ENCODE peak calls at places on chromosomes 11 and 22, in four cellular contexts. One of them, this sample, is unnamed.

GRCh38 chr11:110711448-110711775 is 825 bp downstream of the ARHGAP20 start:
- DNase-seq in stomach: no peak
- DNase-seq in heart left ventricle: peak
- DNase-seq in lower leg skin: no peak
- DNase-seq in this sample: no peak

GRCh38 chr22:46159212-46159611 is 8.9 kb downstream of the PPARA start:
- DNase-seq in stomach: no peak
- DNase-seq in heart left ventricle: no peak
- DNase-seq in lower leg skin: no peak
- DNase-seq in this sample: no peak

GRCh38 chr11:16603890-16604783 is 134.3 kb upstream of the C11orf58 start:
- DNase-seq in lower leg skin: peak
- DNase-seq in stomach: peak
- DNase-seq in heart left ventricle: peak
- DNase-seq in this sample: peak

GRCh38 chr22:36009085-36009484 is 19.5 kb downstream of the RBFOX2 start:
- DNase-seq in lower leg skin: no peak
- DNase-seq in stomach: no peak
- DNase-seq in heart left ventricle: no peak
- DNase-seq in this sample: no peak

GRCh38 chr11:47391077-47391583 is 12.8 kb upstream of the SPI1 start:
- DNase-seq in heart left ventricle: peak
- DNase-seq in lower leg skin: no peak
- DNase-seq in stomach: no peak
- DNase-seq in this sample: no peak

GRCh38 chr22:22138915-22139314 is 105.7 kb upstream of the VPREB1 start:
- DNase-seq in lower leg skin: no peak
- DNase-seq in stomach: no peak
- DNase-seq in heart left ventricle: no peak
- DNase-seq in this sample: no peak

GRCh38 chr11:28110839-28111235 is 2.6 kb downstream of the METTL15 start:
- DNase-seq in heart left ventricle: no peak
- DNase-seq in stomach: no peak
- DNase-seq in lower leg skin: no peak
- DNase-seq in this sample: no peak

GRCh38 chr22:41922336-41922735 is 4.3 kb downstream of the TNFRSF13C start:
- DNase-seq in lower leg skin: no peak
- DNase-seq in stomach: no peak
- DNase-seq in heart left ventricle: no peak
- DNase-seq in this sample: no peak

GRCh38 chr11:100563541-100564280 is 123.4 kb upstream of the ARHGAP42 start:
- DNase-seq in lower leg skin: no peak
- DNase-seq in heart left ventricle: no peak
- DNase-seq in stomach: no peak
- DNase-seq in this sample: no peak

GRCh38 chr11:86275493-86276370 is 26.3 kb upstream of the HIKESHI start:
- DNase-seq in stomach: no peak
- DNase-seq in lower leg skin: no peak
- DNase-seq in heart left ventricle: no peak
- DNase-seq in this sample: no peak

GRCh38 chr22:32473388-32473952 is 1.1 kb upstream of the FBXO7 start:
- DNase-seq in stomach: no peak
- DNase-seq in lower leg skin: no peak
- DNase-seq in heart left ventricle: no peak
- DNase-seq in this sample: no peak

GRCh38 chr11:47981667-47982404 is 1.5 kb downstream of the PTPRJ start:
- DNase-seq in heart left ventricle: peak
- DNase-seq in lower leg skin: no peak
- DNase-seq in stomach: no peak
- DNase-seq in this sample: peak

GRCh38 chr11:329886-330253 is 9.2 kb upstream of the IFITM3 start:
- DNase-seq in heart left ventricle: no peak
- DNase-seq in lower leg skin: no peak
- DNase-seq in stomach: no peak
- DNase-seq in this sample: no peak

GRCh38 chr11:35013514-35014191 is 97.2 kb downstream of the PDHX start:
- DNase-seq in heart left ventricle: no peak
- DNase-seq in lower leg skin: no peak
- DNase-seq in stomach: no peak
- DNase-seq in this sample: no peak

GRCh38 chr11:131463609-131464008 is 93.2 kb downstream of the NTM start:
- DNase-seq in heart left ventricle: no peak
- DNase-seq in lower leg skin: no peak
- DNase-seq in stomach: no peak
- DNase-seq in this sample: no peak

GRCh38 chr22:36220457-36220921 is 18.8 kb downstream of the APOL2 start:
- DNase-seq in lower leg skin: peak
- DNase-seq in stomach: no peak
- DNase-seq in heart left ventricle: no peak
- DNase-seq in this sample: no peak

GRCh38 chr11:102546923-102547471 is 16.4 kb upstream of the MMP7 start:
- DNase-seq in stomach: no peak
- DNase-seq in lower leg skin: no peak
- DNase-seq in heart left ventricle: no peak
- DNase-seq in this sample: no peak

GRCh38 chr11:66851698-66852465 is 5.0 kb upstream of the LRFN4 start:
- DNase-seq in lower leg skin: no peak
- DNase-seq in stomach: no peak
- DNase-seq in heart left ventricle: peak
- DNase-seq in this sample: no peak

GRCh38 chr11:2808850-2809847 is 76.4 kb downstream of the CDKN1C start:
- DNase-seq in lower leg skin: peak
- DNase-seq in heart left ventricle: no peak
- DNase-seq in stomach: no peak
- DNase-seq in this sample: no peak

GRCh38 chr11:2806351-2807058 is 79.1 kb downstream of the CDKN1C start:
- DNase-seq in lower leg skin: peak
- DNase-seq in heart left ventricle: peak
- DNase-seq in stomach: peak
- DNase-seq in this sample: peak

GRCh38 chr11:2805388-2806057 is 80.1 kb downstream of the CDKN1C start:
- DNase-seq in stomach: peak
- DNase-seq in heart left ventricle: no peak
- DNase-seq in lower leg skin: peak
- DNase-seq in this sample: no peak

GRCh38 chr11:2807801-2808241 is 77.8 kb downstream of the CDKN1C start:
- DNase-seq in heart left ventricle: peak
- DNase-seq in lower leg skin: peak
- DNase-seq in stomach: peak
- DNase-seq in this sample: peak

GRCh38 chr11:2807276-2807681 is 78.3 kb downstream of the CDKN1C start:
- DNase-seq in lower leg skin: peak
- DNase-seq in heart left ventricle: peak
- DNase-seq in stomach: peak
- DNase-seq in this sample: peak
- TF ChIP-seq POLR2A in lower leg skin: no peak
- TF ChIP-seq POLR2A in heart left ventricle: no peak
- TF ChIP-seq POLR2A in stomach: no peak
- TF ChIP-seq POLR2A in this sample: no peak

GRCh38 chr11:55793321-55793720 is 2.0 kb upstream of the OR5D14 start:
- DNase-seq in stomach: no peak
- DNase-seq in heart left ventricle: no peak
- DNase-seq in lower leg skin: no peak
- DNase-seq in this sample: no peak
- TF ChIP-seq POLR2A in stomach: no peak
- TF ChIP-seq POLR2A in heart left ventricle: no peak
- TF ChIP-seq POLR2A in lower leg skin: no peak
- TF ChIP-seq POLR2A in this sample: no peak

GRCh38 chr11:42025404-42025803 is 566.0 kb upstream of the LRRC4C start:
- DNase-seq in lower leg skin: no peak
- DNase-seq in stomach: no peak
- DNase-seq in heart left ventricle: no peak
- DNase-seq in this sample: no peak

GRCh38 chr11:42023267-42023666 is 563.8 kb upstream of the LRRC4C start:
- DNase-seq in heart left ventricle: no peak
- DNase-seq in stomach: no peak
- DNase-seq in lower leg skin: no peak
- DNase-seq in this sample: no peak

GRCh38 chr11:42021919-42022318 is 562.5 kb upstream of the LRRC4C start:
- DNase-seq in stomach: no peak
- DNase-seq in lower leg skin: no peak
- DNase-seq in heart left ventricle: no peak
- DNase-seq in this sample: no peak
- TF ChIP-seq POLR2A in stomach: no peak
- TF ChIP-seq POLR2A in lower leg skin: no peak
- TF ChIP-seq POLR2A in heart left ventricle: no peak
- TF ChIP-seq POLR2A in this sample: no peak

GRCh38 chr11:6410695-6411430 is 8.0 kb downstream of the APBB1 start:
- DNase-seq in heart left ventricle: no peak
- DNase-seq in stomach: no peak
- DNase-seq in lower leg skin: peak
- DNase-seq in this sample: peak
- TF ChIP-seq POLR2A in heart left ventricle: no peak
- TF ChIP-seq POLR2A in stomach: no peak
- TF ChIP-seq POLR2A in lower leg skin: no peak
- TF ChIP-seq POLR2A in this sample: no peak

DNA sequence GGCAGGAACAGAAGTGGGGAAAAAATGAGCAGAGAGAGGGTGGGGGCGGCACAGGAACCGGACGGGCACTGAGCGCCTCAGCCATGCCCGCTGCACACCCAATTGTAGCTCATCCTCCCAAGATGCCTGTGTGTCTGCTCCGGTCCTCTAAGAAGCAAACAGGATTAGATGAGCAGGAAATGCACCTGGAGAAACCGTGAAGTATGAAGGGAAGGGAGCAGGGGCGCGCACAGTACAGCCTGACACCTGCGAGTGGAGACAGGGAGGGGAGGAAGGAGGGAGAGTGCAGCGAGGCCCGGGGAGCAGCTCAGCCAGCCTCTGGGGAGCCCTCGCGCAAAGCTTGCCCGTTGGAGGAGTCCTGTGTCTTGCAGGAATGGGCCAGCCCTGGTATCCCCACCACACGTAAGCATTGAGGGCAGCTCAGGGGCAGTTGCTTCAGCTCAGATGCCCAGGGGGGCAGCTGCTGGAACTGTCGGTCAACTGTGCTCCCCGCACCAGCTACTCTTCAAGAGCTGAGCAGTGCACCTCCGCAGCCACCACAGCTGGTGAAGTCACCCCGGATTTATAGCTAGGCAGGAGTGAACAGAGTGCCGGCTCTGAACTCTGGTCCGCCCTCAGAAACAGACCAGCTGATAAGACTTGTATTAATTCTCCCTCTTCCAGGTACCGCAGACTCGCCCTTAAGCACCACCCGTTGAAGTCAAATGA is 7.0 kb downstream of the DNAJB13 start:
- DNase-seq in stomach: no peak
- DNase-seq in heart left ventricle: no peak
- DNase-seq in lower leg skin: no peak
- DNase-seq in this sample: no peak
- TF ChIP-seq POLR2A in stomach: no peak
- TF ChIP-seq POLR2A in heart left ventricle: no peak
- TF ChIP-seq POLR2A in lower leg skin: no peak
- TF ChIP-seq POLR2A in this sample: no peak

GRCh38 chr22:25661067-25661466 is 80.9 kb upstream of the MYO18B start:
- DNase-seq in heart left ventricle: no peak
- DNase-seq in stomach: no peak
- DNase-seq in lower leg skin: no peak
- DNase-seq in this sample: no peak
- TF ChIP-seq POLR2A in heart left ventricle: no peak
- TF ChIP-seq POLR2A in stomach: no peak
- TF ChIP-seq POLR2A in lower leg skin: no peak
- TF ChIP-seq POLR2A in this sample: no peak

DNA sequence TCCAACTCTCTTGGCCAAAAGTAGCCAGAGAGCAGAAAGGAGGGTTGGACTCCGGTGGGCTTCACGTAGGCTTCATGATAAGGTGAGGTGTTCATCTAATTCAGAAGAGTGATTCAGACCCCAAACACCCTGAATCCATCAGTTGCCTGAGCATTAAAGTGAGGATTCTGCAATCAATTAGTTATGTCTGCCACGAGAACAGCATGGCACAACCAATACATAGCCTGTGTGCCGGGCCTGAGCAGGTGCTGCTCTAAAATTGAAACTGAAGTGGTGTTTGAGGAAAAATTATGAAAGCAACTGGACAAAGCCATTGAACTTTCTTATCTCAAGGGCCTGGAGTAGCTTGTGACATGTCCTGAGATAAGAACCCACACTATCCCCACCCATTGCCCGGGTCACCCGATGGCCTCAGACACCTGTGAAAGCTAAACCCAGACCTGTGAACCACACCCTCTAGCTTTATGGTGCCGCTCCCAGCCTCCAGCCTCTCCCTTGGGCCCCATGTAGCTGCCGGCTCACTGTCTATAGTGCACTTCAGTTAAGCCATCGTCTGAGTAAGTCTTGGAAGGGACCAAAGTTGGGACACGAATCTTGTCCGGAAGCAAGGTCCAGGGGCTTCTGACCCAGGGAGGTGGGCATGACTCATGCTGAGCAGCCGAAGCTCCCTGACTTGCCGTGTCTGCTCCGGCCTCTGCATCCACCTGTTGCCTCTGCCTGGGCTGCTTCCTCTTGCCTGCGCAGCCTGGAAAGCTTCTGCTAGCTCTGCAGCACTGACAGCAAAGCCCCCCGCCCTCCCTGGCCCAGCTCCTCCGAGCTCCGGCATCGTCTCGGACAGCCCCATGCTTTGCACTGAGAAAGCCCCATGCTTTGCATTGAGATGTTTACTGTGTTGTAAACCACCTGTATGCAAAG is 5.7 kb upstream of the MYEOV start:
- DNase-seq in stomach: peak
- DNase-seq in heart left ventricle: peak
- DNase-seq in lower leg skin: no peak
- DNase-seq in this sample: no peak
- TF ChIP-seq POLR2A in stomach: no peak
- TF ChIP-seq POLR2A in heart left ventricle: no peak
- TF ChIP-seq POLR2A in lower leg skin: no peak
- TF ChIP-seq POLR2A in this sample: no peak